ENCODE peak calls at places on chromosome 9, in seven cellular contexts. F is stimulated activated naive CD4-positive, alpha-beta T cell; O is NCI-H774; K is T47D; E is Kasumi-1; R is DMS153; W is cerebellar nuclear complex. P is an unnamed sample.

GRCh38 chr9:117344892-117345660 is 69.8 kb downstream of the ASTN2 start:
- DNase-seq in E (no peak), W (no peak), F (no peak), O (no peak), R (no peak), K (peak; percentile 16), P (no peak)

GRCh38 chr9:76534031-76534430 is 75.0 kb downstream of the GCNT1 start:
- DNase-seq in K (no peak), E (no peak), F (no peak), O (no peak), W (no peak), R (no peak), P (no peak)

GRCh38 chr9:118961857-118962256 is 407.4 kb downstream of the BRINP1 start:
- DNase-seq in W (no peak), R (peak; percentile 18), O (no peak), K (no peak), F (no peak), E (no peak), P (no peak)

GRCh38 chr9:119968837-119969707 is 599.8 kb upstream of the BRINP1 start:
- DNase-seq in F (no peak), E (peak; percentile 57), O (peak; percentile 73), W (peak; percentile 59), R (peak; percentile 56), K (peak; percentile 87), P (no peak)

GRCh38 chr9:91193658-91194391 is 167.9 kb downstream of the AUH start:
- DNase-seq in W (peak; percentile 14), F (peak; percentile 74), K (peak; percentile 36), R (peak; percentile 47), E (peak; percentile 77), O (peak; percentile 19), P (peak; percentile 65)

GRCh38 chr9:35681341-35682002 is 7.7 kb downstream of the CA9 start:
- DNase-seq in K (no peak), R (no peak), E (no peak), F (no peak), O (no peak), W (no peak), P (no peak)

GRCh38 chr9:126303488-126303887 is 23.1 kb upstream of the MVB12B start:
- DNase-seq in W (no peak), O (peak; percentile 36), R (peak; percentile 15), K (peak; percentile 71), F (no peak), E (no peak), P (no peak)

GRCh38 chr9:89842267-89842768 is 237.5 kb downstream of the GADD45G start:
- DNase-seq in O (no peak), F (no peak), K (no peak), E (no peak), R (peak; percentile 40), W (no peak), P (no peak)

GRCh38 chr9:74521009-74521408 is 23.9 kb downstream of the RORB start:
- DNase-seq in O (no peak), K (no peak), E (no peak), W (no peak), R (no peak), F (no peak), P (no peak)

GRCh38 chr9:83956288-83957028 is 23.6 kb downstream of the HNRNPK start:
- DNase-seq in O (peak; percentile 75), W (peak; percentile 11), E (no peak), K (peak; percentile 64), F (no peak), R (peak; percentile 68), P (peak; percentile 42)

GRCh38 chr9:98215821-98216220 is 23.4 kb upstream of the CORO2A start:
- DNase-seq in F (no peak), O (no peak), R (no peak), E (no peak), K (peak; percentile 46), W (no peak), P (no peak)

GRCh38 chr9:134925011-134925511 is 7.3 kb upstream of the FCN1 start:
- DNase-seq in R (no peak), K (no peak), W (no peak), F (no peak), E (no peak), O (no peak), P (no peak)

GRCh38 chr9:117307701-117308100 is 107.2 kb downstream of the ASTN2 start:
- DNase-seq in W (no peak), E (no peak), F (no peak), K (peak; percentile 39), R (no peak), O (no peak), P (no peak)

P was measured in T-cell.